ENCODE peak calls at places on chromosomes 16 and 17, in seven cellular contexts. One of them, this sample, is unnamed.

GRCh38 chr16:873243-873661 is 72.7 kb upstream of the GNG13 start:
- DNase-seq in colonic mucosa: no peak
- DNase-seq in tibial artery: no peak
- DNase-seq in fibroblast of lung: no peak
- DNase-seq in GM13977: no peak
- DNase-seq in B cell: no peak
- DNase-seq in stomach: no peak
- DNase-seq in this sample: no peak

GRCh38 chr17:50123649-50124349 is 6.2 kb downstream of the SAMD14 start:
- DNase-seq in tibial artery: no peak
- DNase-seq in stomach: no peak
- DNase-seq in B cell: no peak
- DNase-seq in GM13977: no peak
- DNase-seq in fibroblast of lung: peak
- DNase-seq in colonic mucosa: no peak
- DNase-seq in this sample: no peak

GRCh38 chr17:36980281-36980761 is 31.6 kb downstream of the AATF start:
- DNase-seq in GM13977: no peak
- DNase-seq in B cell: no peak
- DNase-seq in fibroblast of lung: peak
- DNase-seq in tibial artery: no peak
- DNase-seq in colonic mucosa: no peak
- DNase-seq in stomach: no peak
- DNase-seq in this sample: peak

GRCh38 chr16:10625595-10626357 is 45.4 kb upstream of the EMP2 start:
- DNase-seq in colonic mucosa: no peak
- DNase-seq in fibroblast of lung: peak
- DNase-seq in B cell: no peak
- DNase-seq in GM13977: no peak
- DNase-seq in stomach: no peak
- DNase-seq in tibial artery: no peak
- DNase-seq in this sample: peak

GRCh38 chr16:48959204-48959603 is 322.4 kb downstream of the CBLN1 start:
- DNase-seq in fibroblast of lung: peak
- DNase-seq in GM13977: no peak
- DNase-seq in B cell: no peak
- DNase-seq in colonic mucosa: no peak
- DNase-seq in stomach: no peak
- DNase-seq in tibial artery: no peak
- DNase-seq in this sample: peak

GRCh38 chr17:72591500-72592241 is 470.9 kb downstream of the SOX9 start:
- DNase-seq in tibial artery: no peak
- DNase-seq in GM13977: no peak
- DNase-seq in stomach: no peak
- DNase-seq in fibroblast of lung: peak
- DNase-seq in colonic mucosa: peak
- DNase-seq in B cell: no peak
- DNase-seq in this sample: peak

GRCh38 chr16:58948244-58948643 is 214.1 kb upstream of the GOT2 start:
- DNase-seq in B cell: no peak
- DNase-seq in colonic mucosa: no peak
- DNase-seq in tibial artery: no peak
- DNase-seq in stomach: no peak
- DNase-seq in fibroblast of lung: no peak
- DNase-seq in GM13977: no peak
- DNase-seq in this sample: no peak

GRCh38 chr17:72681844-72682243 is 410.6 kb downstream of the SLC39A11 start:
- DNase-seq in colonic mucosa: no peak
- DNase-seq in B cell: no peak
- DNase-seq in stomach: no peak
- DNase-seq in tibial artery: no peak
- DNase-seq in fibroblast of lung: no peak
- DNase-seq in GM13977: no peak
- DNase-seq in this sample: no peak

GRCh38 chr16:29876578-29877249 is 13.7 kb upstream of the CDIPT start:
- DNase-seq in fibroblast of lung: no peak
- DNase-seq in stomach: no peak
- DNase-seq in colonic mucosa: no peak
- DNase-seq in tibial artery: no peak
- DNase-seq in GM13977: no peak
- DNase-seq in B cell: no peak
- DNase-seq in this sample: no peak

GRCh38 chr16:11734653-11735043 is 8.0 kb downstream of the TXNDC11 start:
- DNase-seq in colonic mucosa: no peak
- DNase-seq in tibial artery: no peak
- DNase-seq in GM13977: no peak
- DNase-seq in B cell: no peak
- DNase-seq in fibroblast of lung: no peak
- DNase-seq in stomach: no peak
- DNase-seq in this sample: no peak

GRCh38 chr16:27965801-27966200 is 97.7 kb downstream of the GSG1L start:
- DNase-seq in tibial artery: no peak
- DNase-seq in GM13977: no peak
- DNase-seq in stomach: no peak
- DNase-seq in B cell: no peak
- DNase-seq in fibroblast of lung: no peak
- DNase-seq in colonic mucosa: no peak
- DNase-seq in this sample: no peak

GRCh38 chr16:80725566-80726162 is 78.7 kb downstream of the CDYL2 start:
- DNase-seq in tibial artery: no peak
- DNase-seq in B cell: no peak
- DNase-seq in stomach: no peak
- DNase-seq in fibroblast of lung: peak
- DNase-seq in GM13977: no peak
- DNase-seq in colonic mucosa: no peak
- DNase-seq in this sample: no peak

GRCh38 chr17:78401246-78401645 is 22.8 kb downstream of the PGS1 start:
- DNase-seq in stomach: no peak
- DNase-seq in colonic mucosa: no peak
- DNase-seq in fibroblast of lung: peak
- DNase-seq in tibial artery: no peak
- DNase-seq in B cell: no peak
- DNase-seq in GM13977: no peak
- DNase-seq in this sample: no peak

GRCh38 chr17:42883802-42884553 is 16.6 kb upstream of the G6PC1 start:
- DNase-seq in B cell: no peak
- DNase-seq in stomach: no peak
- DNase-seq in GM13977: no peak
- DNase-seq in fibroblast of lung: no peak
- DNase-seq in colonic mucosa: no peak
- DNase-seq in tibial artery: no peak
- DNase-seq in this sample: no peak

GRCh38 chr16:48963901-48964615 is 317.6 kb downstream of the CBLN1 start:
- DNase-seq in tibial artery: no peak
- DNase-seq in GM13977: no peak
- DNase-seq in stomach: no peak
- DNase-seq in B cell: no peak
- DNase-seq in fibroblast of lung: peak
- DNase-seq in colonic mucosa: no peak
- DNase-seq in this sample: peak

GRCh38 chr17:2804912-2805311 is 8.7 kb downstream of the RAP1GAP2 start:
- DNase-seq in B cell: no peak
- DNase-seq in fibroblast of lung: no peak
- DNase-seq in GM13977: no peak
- DNase-seq in stomach: no peak
- DNase-seq in colonic mucosa: no peak
- DNase-seq in tibial artery: no peak
- DNase-seq in this sample: no peak

GRCh38 chr17:82317394-82318168 is at the start of gene CD7:
- DNase-seq in colonic mucosa: no peak
- DNase-seq in stomach: no peak
- DNase-seq in fibroblast of lung: no peak
- DNase-seq in tibial artery: no peak
- DNase-seq in B cell: no peak
- DNase-seq in GM13977: no peak
- DNase-seq in this sample: no peak

GRCh38 chr17:57243171-57243622 is 13.1 kb upstream of the MSI2 start:
- DNase-seq in B cell: peak
- DNase-seq in GM13977: peak
- DNase-seq in stomach: peak
- DNase-seq in tibial artery: peak
- DNase-seq in colonic mucosa: peak
- DNase-seq in fibroblast of lung: peak
- DNase-seq in this sample: peak

GRCh38 chr17:45116434-45117016 is 15.8 kb downstream of the PLCD3 start:
- DNase-seq in fibroblast of lung: no peak
- DNase-seq in tibial artery: no peak
- DNase-seq in colonic mucosa: no peak
- DNase-seq in GM13977: no peak
- DNase-seq in stomach: no peak
- DNase-seq in B cell: no peak
- DNase-seq in this sample: no peak

DNA sequence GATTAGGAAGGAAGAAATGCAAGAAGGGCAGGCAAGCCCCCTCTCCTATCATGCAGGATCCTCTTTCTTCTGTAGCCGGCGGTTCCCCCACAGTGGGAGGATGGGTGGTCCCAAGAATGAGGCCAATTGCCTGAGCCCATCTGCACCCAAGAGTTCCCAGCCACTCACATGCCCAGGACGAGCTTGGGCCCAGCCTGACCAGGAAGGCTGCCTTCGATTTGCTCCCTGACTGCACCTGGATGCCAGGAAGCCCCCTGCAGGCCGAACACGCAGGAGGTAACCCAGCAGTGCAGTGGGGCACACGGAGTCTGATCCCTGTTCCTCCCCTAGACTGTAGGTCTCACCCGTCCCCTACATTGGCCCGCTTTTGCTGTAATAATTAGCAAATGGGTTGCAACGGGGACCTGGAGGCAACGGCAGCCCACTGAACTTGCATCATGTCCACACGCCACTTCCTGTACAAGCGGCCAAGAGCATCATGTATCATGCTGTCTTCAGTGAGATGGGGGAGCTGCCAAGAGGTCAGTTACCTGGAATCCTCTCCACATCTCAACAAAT is 67.5 kb downstream of the AMFR start:
- DNase-seq in fibroblast of lung: no peak
- DNase-seq in stomach: peak
- DNase-seq in GM13977: peak
- DNase-seq in B cell: no peak
- DNase-seq in tibial artery: no peak
- DNase-seq in colonic mucosa: no peak
- DNase-seq in this sample: no peak
- TF ChIP-seq CTCF in fibroblast of lung: no peak
- TF ChIP-seq CTCF in stomach: no peak
- TF ChIP-seq CTCF in GM13977: no peak
- TF ChIP-seq CTCF in B cell: no peak
- TF ChIP-seq CTCF in tibial artery: no peak
- TF ChIP-seq CTCF in colonic mucosa: no peak
- TF ChIP-seq CTCF in this sample: no peak

DNA sequence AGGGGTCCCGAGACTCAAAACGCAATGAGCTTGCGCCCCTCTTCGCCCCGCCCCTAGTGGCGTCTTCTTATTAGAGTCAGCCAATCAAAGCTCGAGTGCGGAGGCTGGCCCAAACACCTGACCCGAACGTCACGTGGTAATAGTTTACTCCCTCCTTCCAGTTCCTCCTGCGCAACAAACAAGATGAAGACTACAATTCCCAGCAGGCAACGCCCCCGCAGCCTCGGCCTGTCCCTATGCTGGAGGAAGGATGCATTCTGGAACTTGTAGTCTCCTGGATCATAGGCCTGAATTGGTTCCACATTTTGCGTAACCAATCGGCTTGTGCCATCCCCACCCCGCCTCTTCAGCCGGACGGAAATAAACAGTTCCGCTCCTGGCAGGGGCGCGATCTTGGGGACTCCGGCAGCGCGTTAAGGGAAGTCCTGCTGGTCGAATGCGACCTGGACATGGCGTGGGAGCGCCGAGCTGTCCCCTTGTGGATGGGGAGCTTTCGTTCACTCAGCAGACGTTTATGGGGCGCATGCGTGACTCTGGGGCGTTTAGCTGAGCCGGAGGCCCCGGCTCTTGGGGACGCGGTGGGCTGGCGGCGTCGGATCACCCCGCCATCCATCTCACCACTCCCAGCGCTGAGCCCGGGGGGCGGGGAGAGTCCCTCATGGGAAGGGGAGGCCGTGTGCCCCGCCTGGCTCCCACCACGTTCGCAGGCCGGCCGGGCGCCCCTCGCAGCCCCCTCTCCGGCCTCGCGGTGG is at the start of gene WBP2:
- DNase-seq in colonic mucosa: peak
- DNase-seq in tibial artery: peak
- DNase-seq in fibroblast of lung: peak
- DNase-seq in stomach: peak
- DNase-seq in GM13977: peak
- DNase-seq in B cell: peak
- DNase-seq in this sample: peak
- TF ChIP-seq CTCF in colonic mucosa: no peak
- TF ChIP-seq CTCF in tibial artery: peak
- TF ChIP-seq CTCF in fibroblast of lung: peak
- TF ChIP-seq CTCF in stomach: peak
- TF ChIP-seq CTCF in GM13977: no peak
- TF ChIP-seq CTCF in B cell: peak
- TF ChIP-seq CTCF in this sample: no peak

DNA sequence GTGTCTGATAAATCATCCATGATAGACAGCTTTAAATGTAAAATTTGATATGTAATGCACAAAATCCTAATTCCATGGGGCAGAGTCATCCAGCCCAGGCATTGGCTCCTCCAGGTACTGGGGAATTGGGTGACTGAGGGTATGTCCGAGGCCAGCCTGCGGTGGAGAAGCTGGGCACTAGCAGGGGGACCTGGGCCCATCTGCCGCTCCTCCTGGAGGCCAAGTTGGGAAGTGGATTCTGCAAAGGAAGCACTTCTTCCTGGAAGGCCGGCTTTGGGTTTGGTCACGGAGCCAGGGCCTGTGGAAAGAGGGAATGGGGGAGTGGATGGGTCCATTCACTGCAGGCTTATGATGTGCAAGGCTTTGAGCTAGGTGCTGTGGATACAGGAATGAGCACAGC is 85.8 kb downstream of the GNAO1 start:
- DNase-seq in B cell: no peak
- DNase-seq in tibial artery: no peak
- DNase-seq in fibroblast of lung: no peak
- DNase-seq in GM13977: no peak
- DNase-seq in colonic mucosa: no peak
- DNase-seq in stomach: no peak
- DNase-seq in this sample: peak
- TF ChIP-seq CTCF in B cell: no peak
- TF ChIP-seq CTCF in tibial artery: no peak
- TF ChIP-seq CTCF in fibroblast of lung: no peak
- TF ChIP-seq CTCF in GM13977: no peak
- TF ChIP-seq CTCF in colonic mucosa: no peak
- TF ChIP-seq CTCF in stomach: no peak
- TF ChIP-seq CTCF in this sample: peak

DNA sequence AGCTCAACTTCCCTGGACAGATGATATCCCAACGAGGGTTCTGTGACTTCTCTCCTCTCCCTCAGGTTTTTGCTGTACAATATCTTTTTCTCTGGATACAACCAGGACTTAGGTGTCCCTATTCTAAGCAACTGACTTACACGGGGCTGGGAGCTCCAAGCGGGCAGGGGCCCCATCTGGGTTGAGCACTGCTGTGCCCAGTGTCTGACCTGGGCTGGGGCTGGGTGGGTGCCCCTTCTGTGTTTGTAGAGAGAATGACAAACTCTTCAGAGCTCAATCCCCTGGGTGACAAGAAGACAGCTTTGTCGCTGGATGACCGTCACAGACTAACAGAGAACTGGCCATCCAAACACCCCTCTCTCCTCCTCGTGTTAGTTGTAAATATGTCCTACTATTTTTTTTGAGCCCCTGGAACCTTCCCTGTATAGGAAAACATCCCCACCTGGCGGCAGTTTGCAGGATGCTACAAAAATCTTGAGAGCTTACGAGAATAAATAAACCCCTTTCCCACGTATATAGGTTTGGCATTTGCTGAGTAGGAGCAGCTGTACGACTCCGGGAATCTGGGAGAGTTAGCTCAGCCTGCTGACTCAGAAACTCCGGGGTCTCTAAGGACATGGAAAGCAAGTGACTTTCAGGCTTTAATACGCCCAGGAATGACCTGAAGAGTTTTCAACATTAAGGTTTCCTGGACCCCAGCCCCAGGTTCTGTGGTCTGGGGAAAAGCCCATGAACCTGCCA is 23.7 kb upstream of the RCVRN start:
- DNase-seq in B cell: no peak
- DNase-seq in stomach: no peak
- DNase-seq in fibroblast of lung: peak
- DNase-seq in colonic mucosa: no peak
- DNase-seq in GM13977: no peak
- DNase-seq in tibial artery: no peak
- DNase-seq in this sample: peak
- TF ChIP-seq CTCF in B cell: no peak
- TF ChIP-seq CTCF in stomach: no peak
- TF ChIP-seq CTCF in fibroblast of lung: peak
- TF ChIP-seq CTCF in colonic mucosa: no peak
- TF ChIP-seq CTCF in GM13977: peak
- TF ChIP-seq CTCF in tibial artery: no peak
- TF ChIP-seq CTCF in this sample: no peak